ENCODE peak calls at places on chromosome 5, in five cellular contexts. A is kidney tubule cell, P is A549, Y is body of pancreas, L is HCT116. S is an unnamed sample.
A peak's percentile ranks its signal among the peaks of the same experiment; 100 is the strongest.

GRCh38 chr5:127551410-127552041 is 34.1 kb downstream of the PRRC1 start:
- DNase-seq in A (no peak), Y (no peak), P (no peak), L (no peak), S (no peak)

GRCh38 chr5:132413567-132413966 is 44.1 kb downstream of the SLC22A5 start:
- DNase-seq in P (no peak), A (no peak), L (no peak), Y (no peak), S (no peak)

GRCh38 chr5:151662805-151663204 is 23.9 kb downstream of the SPARC start:
- DNase-seq in L (no peak), A (no peak), P (no peak), Y (no peak), S (no peak)

GRCh38 chr5:108726446-108727091 is 21.1 kb upstream of the FER start:
- DNase-seq in L (no peak), Y (no peak), A (peak; percentile 24), P (no peak), S (no peak)

GRCh38 chr5:148730272-148730954 is 76.1 kb upstream of the HTR4 start:
- DNase-seq in L (no peak), Y (no peak), A (peak; percentile 68), P (no peak), S (no peak)

GRCh38 chr5:103669615-103670014 is 107.0 kb upstream of the NUDT12 start:
- DNase-seq in P (no peak), L (no peak), A (no peak), Y (peak; percentile 25), S (no peak)

GRCh38 chr5:79069488-79070001 is at the start of the genes BHMT2 and DMGDH:
- DNase-seq in Y (peak; percentile 27), A (peak; percentile 76), P (no peak), L (no peak), S (no peak)

GRCh38 chr5:169336234-169336633 is 35.3 kb upstream of the SLIT3 start:
- DNase-seq in Y (no peak), A (no peak), P (no peak), L (no peak), S (no peak)

GRCh38 chr5:67983251-67983941 is 232.2 kb upstream of the PIK3R1 start:
- DNase-seq in L (peak; percentile 42), Y (no peak), A (peak; percentile 47), P (no peak), S (peak; percentile 12)

GRCh38 chr5:65142511-65143011 is 339.2 kb downstream of the ADAMTS6 start:
- DNase-seq in Y (no peak), P (no peak), A (peak; percentile 67), L (no peak), S (no peak)

GRCh38 chr5:177442066-177442836 is 4.4 kb upstream of the PRR7 start:
- DNase-seq in L (no peak), A (no peak), Y (no peak), P (no peak), S (no peak)

GRCh38 chr5:72512179-72512860 is 5.1 kb upstream of the ZNF366 start:
- DNase-seq in A (no peak), L (no peak), Y (no peak), P (no peak), S (no peak)

GRCh38 chr5:27308151-27308550 is 269.8 kb upstream of the CDH9 start:
- DNase-seq in A (peak; percentile 81), Y (no peak), P (no peak), L (no peak), S (no peak)